ENCODE peak calls at places on chromosomes 7 and 10, in five cellular contexts. One of them, this sample, is unnamed.

GRCh38 chr10:30219977-30220751 is 128.9 kb downstream of the MTPAP start:
- DNase-seq in GM20000: peak; percentile 26
- DNase-seq in heart left ventricle: peak; percentile 26
- DNase-seq in HEK293T: no peak
- DNase-seq in DMS153: no peak
- DNase-seq in this sample: no peak

GRCh38 chr7:40885503-40885902 is 750.7 kb downstream of the SUGCT start:
- DNase-seq in DMS153: no peak
- DNase-seq in HEK293T: no peak
- DNase-seq in GM20000: no peak
- DNase-seq in heart left ventricle: no peak
- DNase-seq in this sample: no peak

GRCh38 chr7:37320840-37321468 is 127.7 kb downstream of the ELMO1 start:
- DNase-seq in heart left ventricle: no peak
- DNase-seq in GM20000: no peak
- DNase-seq in DMS153: no peak
- DNase-seq in HEK293T: no peak
- DNase-seq in this sample: no peak

GRCh38 chr7:151389096-151389767 is 20.6 kb downstream of the WDR86 start:
- DNase-seq in heart left ventricle: no peak
- DNase-seq in GM20000: no peak
- DNase-seq in HEK293T: no peak
- DNase-seq in DMS153: no peak
- DNase-seq in this sample: no peak

GRCh38 chr10:6120691-6121090 is 31.9 kb downstream of the RBM17 start:
- DNase-seq in HEK293T: no peak
- DNase-seq in heart left ventricle: no peak
- DNase-seq in DMS153: no peak
- DNase-seq in GM20000: no peak
- DNase-seq in this sample: no peak

GRCh38 chr7:122975341-122975740 is 20.2 kb downstream of the TAS2R16 start:
- DNase-seq in GM20000: no peak
- DNase-seq in heart left ventricle: no peak
- DNase-seq in HEK293T: no peak
- DNase-seq in DMS153: no peak
- DNase-seq in this sample: no peak

GRCh38 chr7:86961686-86962085 is 97.8 kb downstream of the ELAPOR2 start:
- DNase-seq in DMS153: no peak
- DNase-seq in GM20000: no peak
- DNase-seq in heart left ventricle: no peak
- DNase-seq in HEK293T: no peak
- DNase-seq in this sample: no peak

GRCh38 chr7:105958037-105958436 is 5.0 kb upstream of the CDHR3 start:
- DNase-seq in heart left ventricle: no peak
- DNase-seq in DMS153: no peak
- DNase-seq in GM20000: no peak
- DNase-seq in HEK293T: no peak
- DNase-seq in this sample: no peak

GRCh38 chr10:31887850-31888249 is 40.8 kb downstream of the ARHGAP12 start:
- DNase-seq in HEK293T: no peak
- DNase-seq in heart left ventricle: no peak
- DNase-seq in DMS153: no peak
- DNase-seq in GM20000: no peak
- DNase-seq in this sample: no peak

GRCh38 chr7:68407460-68407859 is 1190.8 kb upstream of the AUTS2 start:
- DNase-seq in GM20000: no peak
- DNase-seq in DMS153: no peak
- DNase-seq in heart left ventricle: no peak
- DNase-seq in HEK293T: no peak
- DNase-seq in this sample: no peak

This sample was measured in left lung.